ENCODE peak calls at places on chromosomes 11 and 22, in four cellular contexts. Y, G, P and Q are unnamed samples. For H3K36me3 and H3K9me3, the result is how much of the 10 kb centered on the place peaks cover.

GRCh38 chr11:125224391-125225015 is 60.0 kb downstream of the PKNOX2 start:
- DNase-seq in G (peak), P (peak), Y (peak), Q (no peak)

GRCh38 chr11:21625982-21626381 is 566.9 kb upstream of the ANO5 start:
- DNase-seq in Y (no peak), P (no peak), G (peak), Q (no peak)

GRCh38 chr11:113313601-113314000 is 782 bp upstream of the TTC12 start:
- DNase-seq in G (no peak), P (no peak), Y (peak), Q (no peak)

GRCh38 chr11:14318581-14318981 is 40.4 kb downstream of the RRAS2 start:
- DNase-seq in G (peak), Y (peak), P (no peak), Q (no peak)

GRCh38 chr11:73376168-73376802 is at the start of gene RELT:
- DNase-seq in G (peak), P (peak), Y (peak), Q (peak)

GRCh38 chr22:17035246-17035645 is 27.2 kb upstream of the GAB4 start:
- DNase-seq in G (no peak), Y (no peak), P (no peak), Q (no peak)

GRCh38 chr22:49946612-49947295 is 13.8 kb upstream of the PIM3 start:
- DNase-seq in Y (no peak), P (no peak), G (no peak), Q (no peak)

GRCh38 chr11:35114901-35115687 is 23.9 kb upstream of the CD44 start:
- DNase-seq in Y (no peak), G (no peak), P (no peak), Q (no peak)

GRCh38 chr22:23424031-23424430 is 156.1 kb downstream of the IGLL1 start:
- DNase-seq in G (no peak), P (no peak), Y (no peak), Q (no peak)

GRCh38 chr11:133753150-133753549 is 92.2 kb downstream of the SPATA19 start:
- DNase-seq in Y (no peak), P (no peak), G (no peak), Q (no peak)

GRCh38 chr11:76155455-76156232 is 50.7 kb downstream of the WNT11 start:
- DNase-seq in P (no peak), Y (no peak), G (no peak), Q (no peak)

GRCh38 chr22:26162961-26163360 is 6.3 kb upstream of the SEZ6L start:
- DNase-seq in G (no peak), Y (no peak), P (no peak), Q (no peak)

GRCh38 chr22:30648825-30649224 is 13.2 kb downstream of the SLC35E4 start:
- DNase-seq in P (no peak), G (no peak), Y (no peak), Q (no peak)

GRCh38 chr11:102286292-102286691 is 31.0 kb upstream of the BIRC3 start:
- DNase-seq in Y (no peak), P (no peak), G (no peak), Q (no peak)

GRCh38 chr11:57196556-57196955 is 14.8 kb downstream of the LRRC55 start:
- DNase-seq in G (no peak), P (no peak), Y (no peak), Q (no peak)

GRCh38 chr22:28937206-28938025 is 54.0 kb downstream of the ZNRF3 start:
- DNase-seq in Y (no peak), P (no peak), G (no peak), Q (no peak)

GRCh38 chr11:117918366-117919255 is 10.6 kb downstream of the TMPRSS13 start:
- DNase-seq in Y (no peak), P (no peak), G (no peak), Q (no peak)

GRCh38 chr11:106697058-106697457 is 321.2 kb downstream of the GUCY1A2 start:
- DNase-seq in P (no peak), G (peak), Y (peak), Q (no peak)

GRCh38 chr11:65279713-65280459 is 18.1 kb downstream of the POLA2 start:
- DNase-seq in P (no peak), Y (peak), G (peak), Q (no peak)

GRCh38 chr22:50044485-50045143 is 13.5 kb downstream of the TTLL8 start:
- DNase-seq in Y (no peak), G (no peak), P (no peak), Q (no peak)

GRCh38 chr11:128365044-128365443 is 222.3 kb downstream of the ETS1 start:
- DNase-seq in G (peak), Y (peak), P (no peak), Q (no peak)

GRCh38 chr11:77379253-77379652 is 77.8 kb upstream of the GDPD4 start:
- DNase-seq in G (peak), Y (peak), P (no peak), Q (no peak)

GRCh38 chr11:118002541-118003019 is 16.4 kb downstream of the IL10RA start:
- DNase-seq in G (no peak), P (no peak), Y (no peak), Q (no peak)

GRCh38 chr11:71501071-71501985 is 25.7 kb upstream of the KRTAP5-7 start:
- DNase-seq in Y (no peak), G (no peak), P (no peak), Q (no peak)

GRCh38 chr11:16891964-16892363 is 122.2 kb downstream of the PLEKHA7 start:
- DNase-seq in G (peak), P (no peak), Y (peak), Q (no peak)

GRCh38 chr11:15893080-15893492 is 463.3 kb downstream of the SOX6 start:
- DNase-seq in P (no peak), Y (peak), G (no peak), Q (no peak)

GRCh38 chr11:120942701-120943100 is 81.2 kb upstream of the TBCEL start:
- DNase-seq in Y (no peak), P (no peak), G (no peak), Q (no peak)

GRCh38 chr11:87315229-87315628 is 277.5 kb downstream of the TMEM135 start:
- DNase-seq in G (no peak), Y (no peak), P (no peak), Q (no peak)

GRCh38 chr11:134987223-134987768 is 575.3 kb upstream of the B3GAT1 start:
- DNase-seq in P (no peak), Y (no peak), G (no peak), Q (no peak)

GRCh38 chr22:23893446-23893956 is 682 bp upstream of the MIF start:
- DNase-seq in P (no peak), G (peak), Y (no peak), Q (no peak)

GRCh38 chr11:80722616-80723015 is 1281.8 kb upstream of the TENM4 start:
- DNase-seq in G (no peak), P (no peak), Y (no peak), Q (no peak)

GRCh38 chr11:117868815-117869642 is 7.4 kb downstream of the FXYD6 start:
- DNase-seq in G (no peak), Y (no peak), P (no peak), Q (no peak)

GRCh38 chr22:47163876-47164513 is 401.5 kb downstream of the TBC1D22A start:
- DNase-seq in G (no peak), Y (no peak), P (peak), Q (no peak)

GRCh38 chr11:119974467-119974866 is 163.4 kb downstream of the TRIM29 start:
- DNase-seq in Y (no peak), G (no peak), P (no peak), Q (no peak)

GRCh38 chr11:33065445-33066178 is 26.2 kb downstream of the TCP11L1 start:
- DNase-seq in Y (peak), G (peak), P (peak), Q (peak)

GRCh38 chr11:123103326-123103980 is 41.5 kb upstream of the HSPA8 start:
- DNase-seq in G (peak), Y (peak), P (peak), Q (peak)

GRCh38 chr11:12008790-12009616 is 577 bp upstream of the DKK3 start:
- DNase-seq in P (peak), Y (peak), G (peak), Q (no peak)

GRCh38 chr11:6633422-6634408 is 14.5 kb upstream of the TPP1 start:
- DNase-seq in Y (no peak), P (no peak), G (no peak), Q (no peak)

DNA sequence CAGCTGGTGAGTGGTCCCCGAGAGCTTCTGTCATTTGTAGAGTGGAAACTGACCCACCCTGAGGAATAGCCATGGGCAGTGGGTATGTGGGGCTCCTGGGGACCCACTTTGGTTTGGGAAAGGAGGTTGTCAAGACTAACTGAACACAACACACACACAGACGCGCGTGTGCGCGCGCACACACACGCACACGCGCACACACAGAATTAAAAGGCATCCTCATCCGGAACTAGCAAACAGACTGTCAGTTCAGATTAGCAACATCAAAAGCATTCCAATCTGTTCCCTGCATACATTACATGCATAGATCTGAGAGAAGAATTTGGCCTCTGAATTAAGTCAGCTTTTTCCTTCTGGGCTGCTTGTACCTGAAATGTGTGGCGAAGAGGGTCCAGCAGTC is 284.7 kb downstream of the ST3GAL4 start:
- DNase-seq in G (no peak), P (peak), Y (no peak), Q (no peak)
- H3K36me3 ChIP-seq in G (under half), P (under half), Y (under half), Q (under half)

DNA sequence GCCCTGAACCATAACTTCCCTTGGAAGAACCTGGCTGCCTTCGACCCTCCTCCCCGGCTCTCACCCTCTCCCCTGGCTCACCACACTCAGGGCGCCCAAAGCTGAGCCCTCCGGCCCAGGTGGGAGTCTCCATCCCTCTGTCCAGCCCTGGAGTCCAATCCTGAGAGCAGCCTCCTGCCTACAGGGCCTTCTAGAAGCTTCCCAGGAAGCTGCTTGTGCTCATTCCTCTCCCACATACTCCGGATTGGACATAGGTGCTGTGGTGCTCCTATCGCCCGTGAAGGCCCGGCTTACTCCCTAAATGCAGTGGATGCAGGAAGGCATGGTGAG is 1332.0 kb downstream of the BRD1 start:
- DNase-seq in Y (no peak), P (no peak), G (no peak), Q (no peak)
- H3K9me3 ChIP-seq in Y (under half), P (under half), G (under half), Q (under half)

GRCh38 chr11:69985654-69986420 is 92.3 kb upstream of the ANO1 start:
- DNase-seq in G (peak), Y (no peak), P (no peak), Q (no peak)
- H3K4me3 ChIP-seq in G (no peak), Y (peak), P (peak), Q (no peak)

DNA sequence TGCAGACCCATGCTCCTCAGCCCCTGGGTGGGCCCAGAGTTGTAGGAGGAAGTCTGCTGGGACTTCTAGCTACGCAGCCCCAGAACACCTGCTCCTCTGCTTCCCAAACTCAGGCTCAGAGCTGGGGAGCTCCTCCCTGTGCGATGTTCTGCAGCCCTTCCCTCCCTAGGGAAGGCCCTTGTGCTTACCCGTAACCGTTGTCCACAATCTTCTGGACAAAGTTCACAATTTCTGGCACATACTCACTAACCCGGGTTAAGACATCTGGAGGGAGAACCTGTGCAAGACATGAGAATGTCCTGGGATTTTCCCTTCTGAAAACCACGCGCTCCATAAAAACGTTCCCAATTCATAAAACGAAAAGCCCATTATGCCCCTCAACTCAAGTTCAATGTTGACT is 28.4 kb downstream of the CARS1 start:
- DNase-seq in G (no peak), Y (no peak), P (no peak), Q (no peak)
- H3K36me3 ChIP-seq in G (half or more), Y (half or more), P (half or more), Q (half or more)

GRCh38 chr11:130509942-130510341 is 61.5 kb downstream of the ADAMTS15 start:
- DNase-seq in Y (no peak), G (no peak), P (no peak), Q (no peak)

GRCh38 chr11:130512662-130513061 is 64.2 kb downstream of the ADAMTS15 start:
- DNase-seq in P (peak), G (no peak), Y (no peak), Q (no peak)

GRCh38 chr11:130511765-130512164 is 63.3 kb downstream of the ADAMTS15 start:
- DNase-seq in G (peak), P (no peak), Y (peak), Q (no peak)

GRCh38 chr11:130510407-130511006 is 62.1 kb downstream of the ADAMTS15 start:
- DNase-seq in Y (peak), P (no peak), G (no peak), Q (no peak)

DNA sequence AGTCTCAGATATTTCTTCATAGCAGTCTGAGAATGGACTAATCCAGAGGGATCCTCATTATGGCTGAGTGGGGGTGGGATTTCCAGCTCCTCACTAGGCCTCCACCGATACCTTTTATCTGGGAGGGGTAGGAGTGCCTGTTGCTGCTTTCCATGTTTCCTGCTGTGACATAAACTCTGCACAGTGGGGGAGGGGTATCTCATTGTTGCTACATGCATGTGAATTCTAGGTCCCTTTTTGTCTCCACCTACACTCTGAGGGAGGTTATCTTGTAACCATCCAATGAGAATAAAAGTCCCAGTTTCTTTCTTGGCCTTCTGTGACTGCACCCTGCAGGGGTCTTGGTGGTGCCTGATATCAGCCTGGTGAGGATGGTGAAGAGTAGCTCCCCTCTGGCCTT is 60.5 kb downstream of the ADAMTS15 start:
- DNase-seq in G (no peak), Y (no peak), P (peak), Q (no peak)
- H3K9me3 ChIP-seq in G (under half), Y (under half), P (under half), Q (under half)

DNA sequence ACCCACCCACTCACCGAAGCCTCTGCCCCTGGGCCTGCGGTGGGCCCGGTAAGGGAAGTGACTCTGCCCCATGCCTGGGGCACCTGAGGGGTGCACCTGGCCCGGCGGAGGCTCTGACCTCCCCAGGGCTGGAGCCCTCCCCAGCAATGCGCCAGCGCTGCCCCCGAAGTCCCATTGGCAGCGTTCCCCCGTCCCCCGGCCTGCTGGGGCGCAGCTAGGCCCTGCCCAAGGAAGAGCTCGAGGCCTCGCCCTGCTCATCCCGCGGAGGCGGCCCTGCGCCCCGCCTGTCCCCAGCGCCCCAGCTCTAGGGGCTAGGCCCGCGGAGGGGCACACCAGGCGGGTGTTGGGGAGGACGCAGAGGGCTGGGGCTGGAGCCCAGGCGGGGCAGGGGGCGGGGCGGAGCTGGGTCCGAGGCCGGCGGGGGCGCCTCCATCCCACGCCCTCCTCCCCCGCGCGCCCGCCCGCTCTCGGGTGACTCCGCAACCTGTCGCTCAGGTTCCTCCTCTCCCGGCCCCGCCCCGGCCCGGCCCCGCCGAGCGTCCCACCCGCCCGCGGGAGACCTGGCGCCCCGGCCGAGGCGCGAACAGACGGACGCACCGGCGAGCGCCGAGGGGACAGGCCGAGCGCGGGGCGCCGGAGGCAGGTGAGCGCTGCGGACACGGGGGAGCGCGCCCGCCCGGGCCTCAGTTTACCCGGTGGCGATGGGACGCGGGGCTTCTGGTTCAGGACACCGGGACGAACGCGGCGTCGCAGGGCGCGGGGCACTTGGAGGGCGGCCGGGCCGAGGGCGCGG is at the start of gene EPS8L2:
- DNase-seq in G (peak), P (no peak), Y (no peak), Q (no peak)
- H3K4me3 ChIP-seq in G (peak), P (no peak), Y (peak), Q (no peak)

DNA sequence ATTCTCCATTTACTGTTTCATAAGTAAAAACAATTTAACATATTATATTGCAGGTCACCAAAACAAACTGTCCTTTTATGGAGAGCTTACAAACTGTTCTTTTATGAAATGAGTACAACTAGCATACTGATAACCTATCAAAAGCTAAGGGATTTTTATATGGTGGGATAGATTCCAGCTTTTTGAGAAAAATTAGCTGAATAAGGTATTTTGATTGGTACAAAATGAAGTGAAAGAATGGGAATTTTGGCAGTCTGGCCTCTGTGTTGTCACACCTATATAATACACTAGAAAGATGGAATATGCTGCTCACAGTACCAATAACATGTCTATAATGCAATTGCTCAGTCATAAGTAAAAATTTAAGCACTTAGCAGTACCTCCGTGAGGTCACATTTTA is 11.4 kb downstream of the TRAF6 start:
- DNase-seq in P (no peak), Y (no peak), G (no peak), Q (no peak)
- H3K36me3 ChIP-seq in P (under half), Y (under half), G (under half), Q (half or more)

GRCh38 chr11:61377461-61378160 is 14.8 kb upstream of the TMEM216 start:
- DNase-seq in P (no peak), Y (peak), G (peak), Q (no peak)

GRCh38 chr11:61375709-61376108 is 13.5 kb downstream of the TMEM138 start:
- DNase-seq in Y (no peak), P (no peak), G (no peak), Q (no peak)

GRCh38 chr11:61369372-61370348 is 7.5 kb downstream of the TMEM138 start:
- DNase-seq in Y (peak), G (peak), P (no peak), Q (no peak)

GRCh38 chr11:61370349-61371005 is 8.3 kb downstream of the TMEM138 start:
- DNase-seq in P (no peak), G (no peak), Y (peak), Q (no peak)

DNA sequence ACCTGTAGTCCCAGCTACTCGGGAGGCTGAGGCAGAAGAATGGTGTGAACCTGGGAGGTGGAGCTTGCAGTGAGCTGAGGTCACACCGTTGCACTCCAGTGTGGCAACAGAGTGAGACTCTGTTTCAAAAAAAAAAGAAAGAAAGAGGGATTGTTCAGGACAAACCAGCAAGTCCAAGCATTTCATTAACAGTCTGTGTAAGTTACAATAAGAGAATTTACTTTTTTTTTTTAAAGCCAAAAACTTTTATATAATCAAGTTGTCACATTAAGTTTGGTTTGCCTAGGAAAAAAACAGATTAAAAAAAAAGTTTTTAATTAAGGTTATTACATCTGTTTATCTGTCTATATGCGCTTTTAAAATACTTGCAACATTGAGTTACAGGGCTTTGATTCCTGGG is 10.5 kb downstream of the TMEM138 start:
- DNase-seq in P (no peak), Y (no peak), G (no peak), Q (no peak)
- H3K9me3 ChIP-seq in P (under half), Y (under half), G (under half), Q (under half)